ENCODE peak calls at places on chromosomes 4 and X, in nine cellular contexts. One of them, this sample, is unnamed.

GRCh38 chr4:150411527-150411926 is 170.4 kb upstream of the MAB21L2 start:
- DNase-seq in fibroblast of villous mesenchyme: no peak
- DNase-seq in ovary: no peak
- DNase-seq in endodermal cell: no peak
- DNase-seq in epithelial cell of esophagus: no peak
- DNase-seq in SK-N-SH: peak
- DNase-seq in tibial artery: no peak
- DNase-seq in GM12864: no peak
- DNase-seq in hepatocyte: no peak
- DNase-seq in this sample: peak

GRCh38 chrX:108584617-108585211 is 145.1 kb downstream of the COL4A5 start:
- DNase-seq in fibroblast of villous mesenchyme: peak
- DNase-seq in tibial artery: no peak
- DNase-seq in hepatocyte: peak
- DNase-seq in SK-N-SH: peak
- DNase-seq in endodermal cell: peak
- DNase-seq in ovary: no peak
- DNase-seq in GM12864: peak
- DNase-seq in epithelial cell of esophagus: peak
- DNase-seq in this sample: peak

GRCh38 chr4:95377511-95377910 is 171.3 kb downstream of the UNC5C start:
- DNase-seq in SK-N-SH: no peak
- DNase-seq in endodermal cell: no peak
- DNase-seq in hepatocyte: no peak
- DNase-seq in tibial artery: no peak
- DNase-seq in GM12864: no peak
- DNase-seq in epithelial cell of esophagus: no peak
- DNase-seq in ovary: no peak
- DNase-seq in fibroblast of villous mesenchyme: no peak
- DNase-seq in this sample: no peak

GRCh38 chrX:24493740-24494543 is 28.9 kb downstream of the PDK3 start:
- DNase-seq in ovary: no peak
- DNase-seq in endodermal cell: peak
- DNase-seq in GM12864: no peak
- DNase-seq in SK-N-SH: no peak
- DNase-seq in epithelial cell of esophagus: peak
- DNase-seq in hepatocyte: peak
- DNase-seq in fibroblast of villous mesenchyme: no peak
- DNase-seq in tibial artery: no peak
- DNase-seq in this sample: no peak

GRCh38 chr4:180058731-180059215 is 2184.4 kb upstream of the TENM3 start:
- DNase-seq in GM12864: no peak
- DNase-seq in fibroblast of villous mesenchyme: peak
- DNase-seq in endodermal cell: peak
- DNase-seq in ovary: peak
- DNase-seq in epithelial cell of esophagus: peak
- DNase-seq in tibial artery: no peak
- DNase-seq in hepatocyte: peak
- DNase-seq in SK-N-SH: peak
- DNase-seq in this sample: peak

GRCh38 chrX:146278381-146278780 is 460.8 kb downstream of the SLITRK2 start:
- DNase-seq in SK-N-SH: no peak
- DNase-seq in hepatocyte: peak
- DNase-seq in tibial artery: no peak
- DNase-seq in GM12864: no peak
- DNase-seq in endodermal cell: peak
- DNase-seq in epithelial cell of esophagus: peak
- DNase-seq in ovary: no peak
- DNase-seq in fibroblast of villous mesenchyme: no peak
- DNase-seq in this sample: no peak

GRCh38 chrX:112341598-112341997 is 259.0 kb upstream of the TRPC5 start:
- DNase-seq in tibial artery: no peak
- DNase-seq in endodermal cell: no peak
- DNase-seq in epithelial cell of esophagus: no peak
- DNase-seq in ovary: no peak
- DNase-seq in SK-N-SH: no peak
- DNase-seq in hepatocyte: no peak
- DNase-seq in GM12864: no peak
- DNase-seq in fibroblast of villous mesenchyme: no peak
- DNase-seq in this sample: peak

GRCh38 chrX:136708348-136708747 is 60.4 kb downstream of the CD40LG start:
- DNase-seq in tibial artery: no peak
- DNase-seq in GM12864: no peak
- DNase-seq in ovary: no peak
- DNase-seq in endodermal cell: no peak
- DNase-seq in fibroblast of villous mesenchyme: no peak
- DNase-seq in epithelial cell of esophagus: peak
- DNase-seq in SK-N-SH: peak
- DNase-seq in hepatocyte: no peak
- DNase-seq in this sample: peak

GRCh38 chr4:77652237-77652897 is 46.7 kb downstream of the CXCL13 start:
- DNase-seq in tibial artery: no peak
- DNase-seq in GM12864: no peak
- DNase-seq in SK-N-SH: no peak
- DNase-seq in fibroblast of villous mesenchyme: no peak
- DNase-seq in hepatocyte: peak
- DNase-seq in epithelial cell of esophagus: peak
- DNase-seq in endodermal cell: no peak
- DNase-seq in ovary: no peak
- DNase-seq in this sample: peak

GRCh38 chr4:1990676-1991075 is 18.1 kb downstream of the NELFA start:
- DNase-seq in ovary: no peak
- DNase-seq in SK-N-SH: no peak
- DNase-seq in endodermal cell: no peak
- DNase-seq in GM12864: no peak
- DNase-seq in fibroblast of villous mesenchyme: no peak
- DNase-seq in epithelial cell of esophagus: no peak
- DNase-seq in tibial artery: no peak
- DNase-seq in hepatocyte: no peak
- DNase-seq in this sample: no peak

GRCh38 chr4:1993169-1993516 is 15.6 kb downstream of the NELFA start:
- DNase-seq in endodermal cell: no peak
- DNase-seq in GM12864: no peak
- DNase-seq in fibroblast of villous mesenchyme: no peak
- DNase-seq in tibial artery: no peak
- DNase-seq in SK-N-SH: no peak
- DNase-seq in epithelial cell of esophagus: no peak
- DNase-seq in hepatocyte: no peak
- DNase-seq in ovary: no peak
- DNase-seq in this sample: no peak

GRCh38 chr4:1991596-1992434 is 17.0 kb downstream of the NELFA start:
- DNase-seq in hepatocyte: no peak
- DNase-seq in GM12864: no peak
- DNase-seq in fibroblast of villous mesenchyme: no peak
- DNase-seq in ovary: no peak
- DNase-seq in endodermal cell: no peak
- DNase-seq in epithelial cell of esophagus: no peak
- DNase-seq in tibial artery: no peak
- DNase-seq in SK-N-SH: peak
- DNase-seq in this sample: no peak

GRCh38 chr4:1991087-1991486 is 17.7 kb downstream of the NELFA start:
- DNase-seq in hepatocyte: no peak
- DNase-seq in SK-N-SH: peak
- DNase-seq in GM12864: no peak
- DNase-seq in tibial artery: no peak
- DNase-seq in endodermal cell: no peak
- DNase-seq in ovary: no peak
- DNase-seq in fibroblast of villous mesenchyme: no peak
- DNase-seq in epithelial cell of esophagus: no peak
- DNase-seq in this sample: no peak

DNA sequence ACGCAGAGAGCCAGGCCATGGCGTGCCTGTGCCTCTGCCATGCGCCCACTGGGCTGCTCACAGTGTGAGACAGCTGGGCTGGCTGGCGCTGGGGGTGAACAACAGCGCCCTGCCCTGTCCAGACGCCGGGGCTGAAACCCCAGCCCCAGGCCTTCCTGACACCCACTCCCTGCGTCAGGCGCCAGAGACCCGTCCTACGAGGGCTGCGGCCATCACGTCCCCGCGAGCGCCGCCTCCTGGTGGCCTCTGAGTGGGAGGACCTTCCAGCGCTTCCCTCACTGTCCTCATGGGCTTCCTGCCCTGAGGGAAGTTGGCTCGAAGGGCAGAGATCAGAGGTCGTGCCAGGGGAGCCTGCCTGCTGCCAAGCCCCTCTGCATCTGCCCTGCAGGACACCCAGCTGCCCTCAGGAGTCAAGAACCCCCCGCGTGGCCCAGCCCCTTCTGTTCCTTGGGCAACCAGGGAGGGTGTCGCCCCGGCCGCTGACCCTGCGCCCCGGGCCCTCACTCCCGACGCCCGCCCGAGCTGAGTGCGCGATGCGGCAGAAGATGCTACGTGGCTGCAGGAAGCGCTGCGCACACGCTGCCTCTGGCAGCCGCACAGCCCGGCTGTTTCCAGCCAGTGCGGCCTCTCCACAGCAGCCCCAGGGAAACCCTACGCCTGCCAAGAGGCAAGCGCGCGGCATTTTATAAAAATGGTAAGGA is 16.2 kb downstream of the NELFA start:
- DNase-seq in ovary: no peak
- DNase-seq in endodermal cell: peak
- DNase-seq in GM12864: no peak
- DNase-seq in epithelial cell of esophagus: no peak
- DNase-seq in tibial artery: no peak
- DNase-seq in hepatocyte: no peak
- DNase-seq in SK-N-SH: peak
- DNase-seq in fibroblast of villous mesenchyme: no peak
- DNase-seq in this sample: no peak
- H3K4me3 ChIP-seq in ovary: no peak
- H3K4me3 ChIP-seq in endodermal cell: no peak
- H3K4me3 ChIP-seq in GM12864: no peak
- H3K4me3 ChIP-seq in epithelial cell of esophagus: no peak
- H3K4me3 ChIP-seq in tibial artery: no peak
- H3K4me3 ChIP-seq in hepatocyte: no peak
- H3K4me3 ChIP-seq in SK-N-SH: no peak
- H3K4me3 ChIP-seq in fibroblast of villous mesenchyme: no peak
- H3K4me3 ChIP-seq in this sample: no peak

DNA sequence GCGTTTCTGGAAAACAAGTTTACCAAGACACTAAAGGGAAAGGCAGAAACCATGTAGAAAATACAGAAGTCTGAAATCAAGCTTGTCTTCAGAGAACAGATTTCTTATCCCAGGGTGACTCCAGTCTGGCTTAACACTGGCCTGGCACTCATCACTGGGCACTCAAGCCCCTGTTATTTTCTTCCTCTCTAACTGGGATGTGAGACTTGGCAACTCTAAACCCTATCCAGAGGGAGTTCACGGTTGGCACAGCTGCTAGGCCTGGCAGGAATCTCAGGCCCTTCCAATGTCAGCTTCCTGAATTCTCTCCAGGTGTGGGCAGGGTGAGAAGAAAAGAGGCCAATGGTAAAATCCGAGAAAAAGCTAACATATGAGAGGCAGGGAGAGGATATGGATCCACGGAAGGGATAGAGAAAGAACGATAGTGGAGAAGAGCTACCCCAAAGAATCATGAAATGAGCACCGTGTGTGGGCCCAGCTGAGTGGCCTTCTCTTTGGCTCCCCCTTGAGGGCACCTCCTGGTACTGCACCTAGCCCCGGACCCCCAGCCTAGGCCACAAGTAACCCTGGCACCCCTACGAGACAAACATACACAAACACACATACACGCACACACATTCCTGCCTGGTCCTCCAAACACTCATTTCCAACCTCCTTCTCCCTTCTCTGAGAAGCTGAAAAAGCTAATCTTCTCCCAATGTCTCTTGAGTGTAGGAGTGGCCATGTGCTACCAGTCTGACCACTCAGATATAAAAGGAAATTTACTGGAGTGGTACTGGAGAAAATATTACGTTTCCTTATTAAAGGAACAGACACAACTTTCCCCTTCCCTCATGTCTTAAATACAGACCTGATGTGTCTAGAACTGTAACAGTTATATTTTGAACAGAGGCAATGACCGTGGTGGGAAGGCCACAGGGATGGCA is 16.6 kb upstream of the PTCHD1 start:
- DNase-seq in fibroblast of villous mesenchyme: no peak
- DNase-seq in SK-N-SH: peak
- DNase-seq in epithelial cell of esophagus: peak
- DNase-seq in tibial artery: no peak
- DNase-seq in GM12864: no peak
- DNase-seq in hepatocyte: peak
- DNase-seq in ovary: no peak
- DNase-seq in endodermal cell: peak
- DNase-seq in this sample: peak
- TF ChIP-seq CTCF in fibroblast of villous mesenchyme: peak
- TF ChIP-seq CTCF in SK-N-SH: peak
- TF ChIP-seq CTCF in epithelial cell of esophagus: peak
- TF ChIP-seq CTCF in tibial artery: peak
- TF ChIP-seq CTCF in GM12864: peak
- TF ChIP-seq CTCF in hepatocyte: peak
- TF ChIP-seq CTCF in ovary: no peak
- TF ChIP-seq CTCF in endodermal cell: peak
- TF ChIP-seq CTCF in this sample: peak

DNA sequence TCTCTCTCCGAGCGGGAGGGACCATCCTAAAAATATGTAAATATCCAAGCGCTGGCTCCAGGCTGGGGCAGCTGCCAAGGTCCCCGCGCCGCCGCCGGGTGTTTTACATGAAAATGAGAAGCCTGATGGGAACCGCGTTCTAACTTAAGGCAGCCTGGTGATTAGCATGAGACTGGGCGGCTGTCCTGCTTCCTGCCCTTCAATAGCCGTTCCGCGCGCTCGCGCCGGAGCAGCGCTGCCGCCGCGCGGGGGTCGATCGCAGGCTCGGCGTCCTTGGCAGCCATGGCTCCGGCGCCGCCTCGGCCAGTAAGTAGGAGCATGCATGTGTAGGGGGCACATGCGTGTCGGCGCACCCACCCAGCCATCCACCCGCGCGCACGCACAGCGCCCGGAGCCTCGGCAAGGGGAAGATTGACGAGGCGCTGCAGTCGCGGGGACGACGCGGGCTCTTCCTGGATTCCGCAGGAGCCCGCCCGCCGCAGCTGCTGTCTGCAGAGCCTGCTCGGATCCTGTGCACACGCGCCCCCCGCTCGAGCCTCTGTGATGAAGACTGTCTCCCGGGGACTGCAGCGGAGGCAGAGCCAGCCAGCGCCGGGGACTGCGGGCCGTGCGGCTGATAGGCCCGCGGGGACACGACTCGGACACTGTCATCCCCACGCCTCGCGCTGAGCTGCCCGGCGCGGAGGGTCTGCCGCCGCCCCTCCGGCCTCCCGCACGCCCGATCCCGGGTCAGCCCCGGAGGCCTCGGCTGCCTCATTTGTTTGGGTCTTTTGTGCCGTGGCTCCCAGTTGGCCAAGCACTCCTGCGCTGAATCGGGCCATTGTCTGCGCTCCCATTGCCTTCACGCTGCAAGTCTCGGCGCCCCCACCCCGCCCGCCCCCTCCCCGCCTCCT is 732 bp downstream of the STOX2 start:
- DNase-seq in hepatocyte: peak
- DNase-seq in SK-N-SH: peak
- DNase-seq in epithelial cell of esophagus: peak
- DNase-seq in fibroblast of villous mesenchyme: peak
- DNase-seq in endodermal cell: peak
- DNase-seq in GM12864: no peak
- DNase-seq in ovary: peak
- DNase-seq in tibial artery: peak
- DNase-seq in this sample: peak
- H3K4me3 ChIP-seq in hepatocyte: peak
- H3K4me3 ChIP-seq in SK-N-SH: peak
- H3K4me3 ChIP-seq in epithelial cell of esophagus: peak
- H3K4me3 ChIP-seq in fibroblast of villous mesenchyme: peak
- H3K4me3 ChIP-seq in endodermal cell: peak
- H3K4me3 ChIP-seq in GM12864: no peak
- H3K4me3 ChIP-seq in ovary: peak
- H3K4me3 ChIP-seq in tibial artery: peak
- H3K4me3 ChIP-seq in this sample: peak

GRCh38 chr4:101187837-101188236 is 159.5 kb downstream of the PPP3CA start:
- DNase-seq in tibial artery: no peak
- DNase-seq in endodermal cell: no peak
- DNase-seq in hepatocyte: no peak
- DNase-seq in GM12864: no peak
- DNase-seq in SK-N-SH: no peak
- DNase-seq in ovary: no peak
- DNase-seq in epithelial cell of esophagus: peak
- DNase-seq in fibroblast of villous mesenchyme: no peak
- DNase-seq in this sample: no peak
- TF ChIP-seq CTCF in tibial artery: no peak
- TF ChIP-seq CTCF in endodermal cell: peak
- TF ChIP-seq CTCF in hepatocyte: no peak
- TF ChIP-seq CTCF in GM12864: no peak
- TF ChIP-seq CTCF in SK-N-SH: peak
- TF ChIP-seq CTCF in ovary: no peak
- TF ChIP-seq CTCF in epithelial cell of esophagus: peak
- TF ChIP-seq CTCF in fibroblast of villous mesenchyme: no peak
- TF ChIP-seq CTCF in this sample: peak